ENCODE peak calls at places on chromosomes 1 and 21, in seven cellular contexts. H is RKO; R is activated naive CD4-positive, alpha-beta T cell; P is left ventricle myocardium inferior; L is upper lobe of left lung; X is GM23248; J is stimulated activated naive CD8-positive, alpha-beta T cell treated with anti-CD3 and anti-CD28 coated beads, Interleukin-15, Interleukin-2, amounts not matched to agents 100 U/mL and 50 U/mL, for 24 hours. Y is an unnamed sample.

GRCh38 chr21:34661848-34662247 is 6.9 kb upstream of the CLIC6 start:
- DNase-seq in H (no peak), R (no peak), P (no peak), L (no peak), X (no peak), J (no peak), Y (no peak)

GRCh38 chr1:109298666-109299086 is 8.1 kb downstream of the MYBPHL start:
- DNase-seq in H (no peak), R (no peak), P (peak), L (no peak), X (peak), J (peak), Y (peak)

GRCh38 chr1:68904472-68904871 is 407.6 kb upstream of the DEPDC1 start:
- DNase-seq in H (peak), R (no peak), P (no peak), L (no peak), X (peak), J (no peak), Y (no peak)

GRCh38 chr1:155717041-155717440 is 28.1 kb downstream of the DAP3 start:
- DNase-seq in H (no peak), R (no peak), P (no peak), L (no peak), X (no peak), J (no peak), Y (no peak)

GRCh38 chr1:109161836-109162606 is 48.1 kb downstream of the ELAPOR1 start:
- DNase-seq in H (no peak), R (no peak), P (peak), L (peak), X (peak), J (peak), Y (peak)

GRCh38 chr1:48572632-48573258 is 100.7 kb upstream of the SPATA6 start:
- DNase-seq in H (peak), R (no peak), P (peak), L (no peak), X (peak), J (peak), Y (peak)

GRCh38 chr1:6262570-6263420 is 1.9 kb upstream of the GPR153 start:
- DNase-seq in H (no peak), R (no peak), P (peak), L (peak), X (peak), J (no peak), Y (no peak)

GRCh38 chr1:216478238-216478637 is 55.0 kb upstream of the USH2A start:
- DNase-seq in H (no peak), R (no peak), P (no peak), L (peak), X (no peak), J (no peak), Y (no peak)

GRCh38 chr1:218384576-218384975 is 39.4 kb downstream of the TGFB2 start:
- DNase-seq in H (peak), R (no peak), P (no peak), L (no peak), X (peak), J (no peak), Y (no peak)

GRCh38 chr1:47574451-47575165 is 136.8 kb downstream of the FOXD2 start:
- DNase-seq in H (no peak), R (no peak), P (no peak), L (no peak), X (no peak), J (no peak), Y (no peak)

GRCh38 chr1:156052862-156053769 is 482 bp downstream of the UBQLN4 start:
- DNase-seq in H (peak), R (peak), P (peak), L (no peak), X (peak), J (peak), Y (peak)

GRCh38 chr1:176719478-176719877 is 256.5 kb downstream of the PAPPA2 start:
- DNase-seq in H (no peak), R (no peak), P (no peak), L (no peak), X (no peak), J (no peak), Y (no peak)

GRCh38 chr1:161096514-161096913 is 1.6 kb upstream of the KLHDC9 start:
- DNase-seq in H (no peak), R (no peak), P (peak), L (no peak), X (peak), J (no peak), Y (peak)

Y was measured in tibial nerve.